ENCODE peak calls at places on chromosome 21, in ten cellular contexts. J is right lobe of liver; C is CD8-positive, alpha-beta memory T cell; T is PC-9; G is cardiac muscle cell; F is pancreas; X is H9; U is CD8-positive, alpha-beta T cell; E is left lung; V is neuronal stem cell. M is an unnamed sample.
A peak's percentile ranks its signal among the peaks of the same experiment; 100 is the strongest.

GRCh38 chr21:46155514-46156377 is at the start of gene FTCD:
- DNase-seq in X (peak; percentile 27), F (no peak), J (peak; percentile 81), V (no peak), G (no peak), U (no peak), E (no peak), C (no peak), T (no peak), M (no peak)

GRCh38 chr21:33682992-33683627 is 40.8 kb downstream of the ITSN1 start:
- DNase-seq in X (no peak), E (no peak), J (no peak), U (no peak), T (peak; percentile 61), F (no peak), C (no peak), G (peak; percentile 90), V (no peak), M (no peak)

GRCh38 chr21:15210235-15210678 is 145.5 kb upstream of the NRIP1 start:
- DNase-seq in V (no peak), X (peak; percentile 29), T (peak; percentile 90), E (peak; percentile 57), F (peak; percentile 13), J (peak; percentile 89), G (peak; percentile 66), C (no peak), U (no peak), M (no peak)

GRCh38 chr21:46639489-46640386 is 4.3 kb downstream of the PRMT2 start:
- DNase-seq in E (no peak), V (no peak), G (peak; percentile 48), T (no peak), X (no peak), F (no peak), J (no peak), C (peak; percentile 30), U (no peak), M (peak; percentile 35)

GRCh38 chr21:35138665-35139381 is 89.7 kb upstream of the RUNX1 start:
- DNase-seq in T (peak; percentile 74), F (no peak), J (no peak), G (peak; percentile 79), V (no peak), C (peak; percentile 32), X (no peak), U (peak; percentile 71), E (no peak), M (peak; percentile 52)

GRCh38 chr21:43626390-43626789 is 32.9 kb downstream of the HSF2BP start:
- DNase-seq in V (no peak), J (no peak), E (no peak), F (no peak), T (no peak), G (peak; percentile 53), U (no peak), C (no peak), X (no peak), M (no peak)

GRCh38 chr21:43917515-43918384 is 52.7 kb downstream of the AGPAT3 start:
- DNase-seq in X (no peak), F (no peak), G (no peak), V (no peak), T (no peak), E (no peak), U (peak; percentile 39), J (peak; percentile 17), C (peak; percentile 17), M (peak; percentile 48)

GRCh38 chr21:30684506-30684905 is 34.1 kb downstream of the KRTAP21-3 start:
- DNase-seq in J (no peak), E (no peak), F (no peak), X (no peak), C (no peak), V (no peak), G (no peak), U (no peak), T (no peak), M (no peak)

GRCh38 chr21:10272216-10272615 is 249.2 kb upstream of the TPTE start:
- DNase-seq in J (no peak), C (no peak), V (no peak), F (no peak), G (no peak), T (no peak), X (no peak), E (peak; percentile 22), U (no peak), M (no peak)

GRCh38 chr21:33299181-33299752 is 25.5 kb upstream of the IFNAR1 start:
- DNase-seq in X (no peak), U (peak; percentile 41), G (no peak), C (no peak), E (no peak), V (no peak), F (no peak), J (no peak), T (peak; percentile 47), M (no peak)

GRCh38 chr21:38170283-38170682 is 86.5 kb upstream of the KCNJ15 start:
- DNase-seq in F (no peak), V (no peak), E (peak; percentile 58), X (peak; percentile 65), C (no peak), T (no peak), G (peak; percentile 36), J (no peak), U (no peak), M (no peak)

GRCh38 chr21:35838350-35838749 is 222.0 kb downstream of the SETD4 start:
- DNase-seq in E (no peak), X (no peak), V (no peak), F (no peak), J (no peak), C (no peak), G (no peak), U (no peak), T (no peak), M (no peak)

GRCh38 chr21:35974801-35975200 is 85.5 kb downstream of the SETD4 start:
- DNase-seq in V (no peak), E (no peak), G (peak; percentile 61), F (peak; percentile 10), T (no peak), C (no peak), X (no peak), J (no peak), U (no peak), M (no peak)

GRCh38 chr21:40146201-40146890 is 279.1 kb downstream of the PCP4 start:
- DNase-seq in X (no peak), E (no peak), V (no peak), G (no peak), J (no peak), C (no peak), F (no peak), U (no peak), T (no peak), M (no peak)

DNA sequence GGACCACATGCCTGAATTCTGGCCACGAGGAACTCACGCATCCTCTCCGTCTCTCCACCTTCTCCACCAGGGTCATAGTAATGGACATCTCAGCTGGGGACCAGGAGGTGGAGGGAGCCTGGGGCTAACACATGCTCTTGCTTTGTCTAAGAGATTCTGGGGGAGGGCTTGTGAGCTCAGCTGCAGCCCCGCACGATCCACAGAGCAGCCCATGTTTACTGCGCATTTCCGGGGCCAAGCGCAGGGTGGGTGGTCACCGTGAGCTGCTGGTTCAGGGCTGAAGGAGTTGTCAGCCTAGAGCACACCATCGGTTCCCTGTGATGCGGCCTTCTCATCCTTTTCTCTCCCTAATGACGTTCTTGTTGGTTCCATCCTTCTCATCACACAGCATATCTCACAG is 7.5 kb upstream of the TFF2 start:
- DNase-seq in T (no peak), G (no peak), U (no peak), X (no peak), F (no peak), J (no peak), C (no peak), E (peak; percentile 3), V (no peak), M (no peak)
- H3K27ac ChIP-seq in T (no peak overlapping the region), G (no peak overlapping the region), U (no peak overlapping the region), X (no peak overlapping the region), F (no peak overlapping the region), J (no peak overlapping the region), C (no peak overlapping the region), E (no peak overlapping the region), V (no peak overlapping the region), M (no peak overlapping the region)

GRCh38 chr21:45029968-45030636 is 44.3 kb upstream of the ADARB1 start:
- DNase-seq in E (no peak), T (no peak), V (peak; percentile 74), G (no peak), X (no peak), C (no peak), U (no peak), J (no peak), F (no peak), M (no peak)
- H3K27ac ChIP-seq in E (no peak overlapping the region), T (no peak overlapping the region), V (no peak overlapping the region), G (no peak overlapping the region), X (no peak overlapping the region), C (no peak overlapping the region), U (no peak overlapping the region), J (no peak overlapping the region), F (no peak overlapping the region), M (no peak overlapping the region)

DNA sequence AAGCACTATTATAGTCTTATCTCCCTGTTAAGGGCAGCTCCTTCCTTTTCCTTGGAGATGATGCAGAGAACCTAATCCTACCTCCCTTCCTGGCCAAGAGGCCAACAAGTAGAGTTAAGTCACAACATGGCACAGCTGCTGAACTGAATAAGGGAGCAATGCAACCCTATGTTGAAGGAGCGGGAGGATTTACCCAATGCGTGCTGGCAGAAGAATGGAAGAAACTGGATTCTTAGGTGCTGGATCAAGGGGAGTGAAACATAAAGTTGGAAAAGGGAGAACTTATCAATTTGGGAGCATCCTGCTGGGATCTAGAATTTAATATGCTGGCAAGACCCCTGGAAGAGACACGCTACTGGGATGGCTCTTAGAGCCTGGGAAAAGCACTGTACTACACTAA is 12.0 kb upstream of the HUNK start:
- DNase-seq in C (no peak), V (no peak), E (no peak), G (no peak), X (no peak), U (no peak), F (no peak), J (no peak), T (no peak), M (no peak)
- H3K27ac ChIP-seq in C (no peak overlapping the region), V (no peak overlapping the region), E (no peak overlapping the region), G (no peak overlapping the region), X (no peak overlapping the region), U (no peak overlapping the region), F (no peak overlapping the region), J (no peak overlapping the region), T (no peak overlapping the region), M (no peak overlapping the region)

GRCh38 chr21:26226724-26227123 is 56.2 kb upstream of the APP start:
- DNase-seq in X (no peak), J (no peak), C (no peak), T (no peak), G (no peak), U (no peak), F (no peak), E (no peak), V (no peak), M (no peak)
- H3K27ac ChIP-seq in X (no peak overlapping the region), J (no peak overlapping the region), C (no peak overlapping the region), T (no peak overlapping the region), G (no peak overlapping the region), U (no peak overlapping the region), F (no peak overlapping the region), E (no peak overlapping the region), V (no peak overlapping the region), M (no peak overlapping the region)

GRCh38 chr21:41868062-41868710 is 11.0 kb downstream of the PRDM15 start:
- DNase-seq in G (no peak), E (no peak), T (no peak), U (no peak), J (no peak), C (no peak), X (no peak), V (no peak), F (no peak), M (no peak)
- H3K27ac ChIP-seq in G (no peak overlapping the region), E (no peak overlapping the region), T (no peak overlapping the region), U (no peak overlapping the region), J (no peak overlapping the region), C (no peak overlapping the region), X (no peak overlapping the region), V (no peak overlapping the region), F (no peak overlapping the region), M (no peak overlapping the region)

GRCh38 chr21:21238882-21239400 is 240.7 kb downstream of the NCAM2 start:
- DNase-seq in G (no peak), E (no peak), T (no peak), J (no peak), U (no peak), X (no peak), V (no peak), F (no peak), C (no peak), M (no peak)
- H3K27ac ChIP-seq in G (no peak overlapping the region), E (no peak overlapping the region), T (no peak overlapping the region), J (no peak overlapping the region), U (no peak overlapping the region), X (no peak overlapping the region), V (no peak overlapping the region), F (no peak overlapping the region), C (no peak overlapping the region), M (no peak overlapping the region)

M was measured in CD4-positive, CD25-positive, alpha-beta regulatory T cell.